ENCODE peak calls at places on chromosomes 4 and X, in four cellular contexts. One of them, this sample, is unnamed.

GRCh38 chr4:16505726-16506125 is 279.5 kb upstream of the TAPT1 start:
- DNase-seq in T47D: no peak
- DNase-seq in frontal cortex: no peak
- DNase-seq in NCI-H1694 treated with DMSO at 0.1 percent for 48 hours: no peak
- DNase-seq in this sample: no peak

GRCh38 chrX:47232803-47233332 is at the start of gene USP11:
- DNase-seq in frontal cortex: no peak
- DNase-seq in T47D: no peak
- DNase-seq in NCI-H1694 treated with DMSO at 0.1 percent for 48 hours: peak
- DNase-seq in this sample: peak

GRCh38 chr4:80811413-80811812 is 219.1 kb upstream of the BMP3 start:
- DNase-seq in T47D: no peak
- DNase-seq in frontal cortex: no peak
- DNase-seq in NCI-H1694 treated with DMSO at 0.1 percent for 48 hours: no peak
- DNase-seq in this sample: no peak

GRCh38 chr4:163566257-163566656 is 71.8 kb downstream of the TMA16 start:
- DNase-seq in T47D: no peak
- DNase-seq in NCI-H1694 treated with DMSO at 0.1 percent for 48 hours: no peak
- DNase-seq in frontal cortex: no peak
- DNase-seq in this sample: no peak

GRCh38 chr4:172892300-172892699 is 276.3 kb upstream of the GALNT7 start:
- DNase-seq in T47D: peak
- DNase-seq in NCI-H1694 treated with DMSO at 0.1 percent for 48 hours: no peak
- DNase-seq in frontal cortex: no peak
- DNase-seq in this sample: no peak

GRCh38 chr4:53914313-53915016 is 149.9 kb downstream of the CHIC2 start:
- DNase-seq in NCI-H1694 treated with DMSO at 0.1 percent for 48 hours: no peak
- DNase-seq in frontal cortex: no peak
- DNase-seq in T47D: no peak
- DNase-seq in this sample: no peak

GRCh38 chrX:39491548-39492297 is 606.0 kb downstream of the BCOR start:
- DNase-seq in NCI-H1694 treated with DMSO at 0.1 percent for 48 hours: no peak
- DNase-seq in frontal cortex: no peak
- DNase-seq in T47D: peak
- DNase-seq in this sample: no peak

GRCh38 chr4:150714462-150715438 is 132.8 kb downstream of the MAB21L2 start:
- DNase-seq in frontal cortex: no peak
- DNase-seq in NCI-H1694 treated with DMSO at 0.1 percent for 48 hours: no peak
- DNase-seq in T47D: peak
- DNase-seq in this sample: no peak

GRCh38 chr4:36363024-36363423 is 81.6 kb downstream of the DTHD1 start:
- DNase-seq in T47D: no peak
- DNase-seq in NCI-H1694 treated with DMSO at 0.1 percent for 48 hours: no peak
- DNase-seq in frontal cortex: no peak
- DNase-seq in this sample: no peak

GRCh38 chr4:88041626-88042025 is 34.2 kb downstream of the PKD2 start:
- DNase-seq in frontal cortex: no peak
- DNase-seq in NCI-H1694 treated with DMSO at 0.1 percent for 48 hours: no peak
- DNase-seq in T47D: no peak
- DNase-seq in this sample: no peak

GRCh38 chrX:63918611-63919010 is 133.6 kb upstream of the ARHGEF9 start:
- DNase-seq in NCI-H1694 treated with DMSO at 0.1 percent for 48 hours: no peak
- DNase-seq in T47D: peak
- DNase-seq in frontal cortex: no peak
- DNase-seq in this sample: no peak

GRCh38 chr4:150366487-150366999 is 215.4 kb upstream of the MAB21L2 start:
- DNase-seq in frontal cortex: no peak
- DNase-seq in T47D: no peak
- DNase-seq in NCI-H1694 treated with DMSO at 0.1 percent for 48 hours: peak
- DNase-seq in this sample: no peak

GRCh38 chrX:134180566-134180965 is 56.4 kb upstream of the CCDC160 start:
- DNase-seq in frontal cortex: no peak
- DNase-seq in T47D: no peak
- DNase-seq in NCI-H1694 treated with DMSO at 0.1 percent for 48 hours: no peak
- DNase-seq in this sample: no peak

GRCh38 chr4:100479971-100480370 is 37.9 kb downstream of the EMCN start:
- DNase-seq in T47D: no peak
- DNase-seq in NCI-H1694 treated with DMSO at 0.1 percent for 48 hours: no peak
- DNase-seq in frontal cortex: no peak
- DNase-seq in this sample: no peak

GRCh38 chr4:11635336-11635735 is 206.6 kb upstream of the HS3ST1 start:
- DNase-seq in T47D: peak
- DNase-seq in NCI-H1694 treated with DMSO at 0.1 percent for 48 hours: no peak
- DNase-seq in frontal cortex: no peak
- DNase-seq in this sample: no peak

GRCh38 chr4:39469429-39470077 is 10.7 kb downstream of the LIAS start:
- DNase-seq in frontal cortex: peak
- DNase-seq in NCI-H1694 treated with DMSO at 0.1 percent for 48 hours: peak
- DNase-seq in T47D: peak
- DNase-seq in this sample: peak

GRCh38 chrX:13540602-13541001 is 28.8 kb upstream of the EGFL6 start:
- DNase-seq in T47D: no peak
- DNase-seq in frontal cortex: no peak
- DNase-seq in NCI-H1694 treated with DMSO at 0.1 percent for 48 hours: no peak
- DNase-seq in this sample: no peak

GRCh38 chr4:22047793-22048192 is 99.2 kb upstream of the KCNIP4 start:
- DNase-seq in frontal cortex: no peak
- DNase-seq in NCI-H1694 treated with DMSO at 0.1 percent for 48 hours: no peak
- DNase-seq in T47D: no peak
- DNase-seq in this sample: no peak

GRCh38 chr4:116016201-116016600 is 902.8 kb upstream of the NDST4 start:
- DNase-seq in T47D: peak
- DNase-seq in NCI-H1694 treated with DMSO at 0.1 percent for 48 hours: no peak
- DNase-seq in frontal cortex: no peak
- DNase-seq in this sample: no peak

GRCh38 chrX:104018126-104018525 is 4.6 kb upstream of the H2BW1 start:
- DNase-seq in NCI-H1694 treated with DMSO at 0.1 percent for 48 hours: no peak
- DNase-seq in frontal cortex: no peak
- DNase-seq in T47D: no peak
- DNase-seq in this sample: no peak

GRCh38 chr4:187469627-187470026 is 525.9 kb upstream of the ZFP42 start:
- DNase-seq in frontal cortex: no peak
- DNase-seq in T47D: no peak
- DNase-seq in NCI-H1694 treated with DMSO at 0.1 percent for 48 hours: no peak
- DNase-seq in this sample: no peak